ENCODE peak calls at places on chromosomes 6 and 20, in eight cellular contexts. T, B, A, E, Q, N, O and G are unnamed samples.

GRCh38 chr6:94988701-94989100 is 588.6 kb upstream of the MANEA start:
- DNase-seq in T (no peak), B (no peak), A (no peak), E (no peak), Q (no peak), N (no peak), O (no peak), G (no peak)

GRCh38 chr20:22962567-22963439 is 72.3 kb upstream of the SSTR4 start:
- DNase-seq in T (no peak), B (no peak), A (no peak), E (no peak), Q (no peak), N (no peak), O (no peak), G (no peak)

GRCh38 chr20:6007094-6007528 is 46.7 kb downstream of the LRRN4 start:
- DNase-seq in T (no peak), B (no peak), A (peak), E (no peak), Q (no peak), N (no peak), O (peak), G (no peak)

GRCh38 chr20:3189561-3190131 is 14.8 kb downstream of the DDRGK1 start:
- DNase-seq in T (no peak), B (no peak), A (no peak), E (no peak), Q (no peak), N (no peak), O (no peak), G (no peak)

GRCh38 chr6:134060491-134061106 is 8.2 kb upstream of the SLC2A12 start:
- DNase-seq in T (no peak), B (no peak), A (no peak), E (peak), Q (no peak), N (no peak), O (no peak), G (no peak)

GRCh38 chr20:35398660-35399144 is 13.1 kb downstream of the UQCC1 start:
- DNase-seq in T (no peak), B (no peak), A (no peak), E (no peak), Q (no peak), N (no peak), O (no peak), G (no peak)

GRCh38 chr6:157269261-157269794 is 54.0 kb downstream of the TMEM242 start:
- DNase-seq in T (peak), B (no peak), A (no peak), E (no peak), Q (no peak), N (peak), O (peak), G (no peak)

GRCh38 chr20:43541214-43541613 is 17.6 kb upstream of the SGK2 start:
- DNase-seq in T (no peak), B (no peak), A (no peak), E (peak), Q (no peak), N (no peak), O (no peak), G (no peak)

GRCh38 chr20:19964289-19965263 is 52.6 kb upstream of the NAA20 start:
- DNase-seq in T (no peak), B (peak), A (peak), E (peak), Q (no peak), N (no peak), O (peak), G (no peak)

GRCh38 chr20:3866464-3866863 is 19.8 kb downstream of the MAVS start:
- DNase-seq in T (no peak), B (no peak), A (no peak), E (no peak), Q (no peak), N (no peak), O (no peak), G (no peak)

GRCh38 chr6:13076575-13076974 is 251.8 kb downstream of the TBC1D7 start:
- DNase-seq in T (no peak), B (no peak), A (no peak), E (no peak), Q (no peak), N (no peak), O (no peak), G (no peak)

GRCh38 chr20:9488063-9488462 is 26.3 kb upstream of the LAMP5 start:
- DNase-seq in T (no peak), B (no peak), A (no peak), E (no peak), Q (no peak), N (no peak), O (no peak), G (no peak)

GRCh38 chr6:79455446-79455845 is 81.8 kb downstream of the LCA5 start:
- DNase-seq in T (no peak), B (no peak), A (no peak), E (no peak), Q (no peak), N (no peak), O (no peak), G (no peak)

GRCh38 chr6:42758756-42759430 is 13.0 kb upstream of the TBCC start:
- DNase-seq in T (no peak), B (no peak), A (no peak), E (no peak), Q (no peak), N (no peak), O (no peak), G (no peak)

GRCh38 chr6:166830891-166831363 is 125.4 kb downstream of the RNASET2 start:
- DNase-seq in T (no peak), B (no peak), A (no peak), E (no peak), Q (no peak), N (no peak), O (no peak), G (no peak)

GRCh38 chr6:3331498-3331897 is 72.8 kb downstream of the PSMG4 start:
- DNase-seq in T (no peak), B (no peak), A (no peak), E (no peak), Q (no peak), N (no peak), O (no peak), G (no peak)

GRCh38 chr6:2179950-2180349 is 65.5 kb downstream of the GMDS start:
- DNase-seq in T (no peak), B (no peak), A (no peak), E (no peak), Q (no peak), N (no peak), O (no peak), G (no peak)

GRCh38 chr6:17478223-17478907 is 85.0 kb downstream of the CAP2 start:
- DNase-seq in T (no peak), B (no peak), A (no peak), E (no peak), Q (no peak), N (no peak), O (no peak), G (no peak)

GRCh38 chr6:23663652-23664051 is 462.4 kb upstream of the NRSN1 start:
- DNase-seq in T (no peak), B (no peak), A (peak), E (no peak), Q (no peak), N (no peak), O (no peak), G (no peak)

GRCh38 chr20:1499528-1500420 is 8.6 kb upstream of the SIRPB2 start:
- DNase-seq in T (no peak), B (no peak), A (no peak), E (no peak), Q (no peak), N (no peak), O (no peak), G (no peak)

GRCh38 chr6:143295904-143296303 is 154.6 kb downstream of the ADAT2 start:
- DNase-seq in T (no peak), B (no peak), A (no peak), E (no peak), Q (no peak), N (no peak), O (no peak), G (no peak)

GRCh38 chr6:90140683-90141082 is 156.0 kb downstream of the BACH2 start:
- DNase-seq in T (no peak), B (no peak), A (no peak), E (no peak), Q (no peak), N (no peak), O (no peak), G (no peak)

GRCh38 chr6:32151885-32152311 is at the start of gene PRRT1:
- DNase-seq in T (no peak), B (no peak), A (no peak), E (no peak), Q (no peak), N (no peak), O (peak), G (no peak)

GRCh38 chr6:7721654-7722053 is 4.2 kb upstream of the BMP6 start:
- DNase-seq in T (peak), B (no peak), A (peak), E (no peak), Q (no peak), N (no peak), O (no peak), G (peak)

GRCh38 chr6:14189122-14189521 is 71.5 kb downstream of the CD83 start:
- DNase-seq in T (no peak), B (no peak), A (no peak), E (no peak), Q (no peak), N (no peak), O (no peak), G (no peak)

GRCh38 chr20:21557246-21557982 is 43.5 kb upstream of the NKX2-2 start:
- DNase-seq in T (no peak), B (no peak), A (no peak), E (no peak), Q (no peak), N (peak), O (no peak), G (peak)

GRCh38 chr20:46357030-46357514 is 48.8 kb upstream of the CDH22 start:
- DNase-seq in T (no peak), B (no peak), A (no peak), E (no peak), Q (no peak), N (no peak), O (peak), G (no peak)

GRCh38 chr20:44970243-44970757 is 4.0 kb downstream of the STK4 start:
- DNase-seq in T (no peak), B (no peak), A (no peak), E (no peak), Q (no peak), N (no peak), O (no peak), G (no peak)